ENCODE peak calls at places on chromosomes 13 and 19, in eight cellular contexts. E, P, J, Z, O, N, R and X are unnamed samples.

GRCh38 chr13:72180253-72180952 is 313.4 kb upstream of the DACH1 start:
- DNase-seq in R (no peak), J (no peak), O (peak; percentile 0), Z (no peak), N (no peak), E (no peak), P (peak; percentile 3), X (no peak)

GRCh38 chr19:14119644-14120496 is 2.3 kb upstream of the PRKACA start:
- DNase-seq in N (no peak), Z (no peak), J (no peak), P (no peak), O (no peak), E (no peak), R (no peak), X (no peak)

GRCh38 chr13:49649244-49649962 is 21.1 kb downstream of the ARL11 start:
- DNase-seq in J (no peak), N (no peak), O (peak; percentile 68), R (peak; percentile 28), Z (no peak), P (no peak), E (no peak), X (no peak)

GRCh38 chr13:105737688-105738087 is 797.8 kb downstream of the EFNB2 start:
- DNase-seq in Z (no peak), P (no peak), N (no peak), R (no peak), O (no peak), J (no peak), E (no peak), X (no peak)

GRCh38 chr19:54162241-54162805 is 2.8 kb upstream of the LENG1 start:
- DNase-seq in Z (peak; percentile 96), R (peak; percentile 78), N (peak; percentile 95), J (peak; percentile 87), P (peak; percentile 80), E (peak; percentile 89), O (peak; percentile 44), X (peak; percentile 58)

GRCh38 chr13:98216135-98216565 is 39.1 kb upstream of the RNF113B start:
- DNase-seq in J (no peak), Z (no peak), R (peak; percentile 13), E (peak; percentile 57), P (peak; percentile 95), N (no peak), O (peak; percentile 93), X (peak; percentile 97)

GRCh38 chr13:91326156-91326555 is 21.3 kb upstream of the MIR17HG start:
- DNase-seq in P (no peak), R (no peak), O (no peak), Z (no peak), N (no peak), E (no peak), J (no peak), X (no peak)

GRCh38 chr13:74032325-74032724 is 101.9 kb downstream of the KLF12 start:
- DNase-seq in P (no peak), N (no peak), J (no peak), R (no peak), Z (no peak), O (no peak), E (no peak), X (no peak)

GRCh38 chr13:25095862-25096453 is at the start of gene PABPC3:
- DNase-seq in O (no peak), Z (no peak), N (no peak), J (no peak), R (no peak), P (peak; percentile 3), E (no peak), X (no peak)

GRCh38 chr19:36266375-36266961 is 51.6 kb downstream of the ZNF146 start:
- DNase-seq in Z (no peak), P (no peak), N (no peak), R (no peak), O (no peak), J (no peak), E (peak; percentile 86), X (no peak)
- TF ChIP-seq POLR2A in Z (no peak), P (no peak), N (no peak), R (no peak), O (no peak), J (no peak), E (no peak), X (no peak)

GRCh38 chr19:1858412-1859081 is 4.8 kb downstream of the KLF16 start:
- DNase-seq in R (no peak), E (no peak), J (no peak), O (no peak), N (no peak), P (no peak), Z (no peak), X (no peak)

GRCh38 chr19:1855828-1856255 is 7.5 kb downstream of the KLF16 start:
- DNase-seq in O (peak; percentile 23), N (no peak), P (no peak), J (no peak), R (no peak), Z (no peak), E (no peak), X (no peak)

GRCh38 chr19:1857648-1858326 is 5.6 kb downstream of the KLF16 start:
- DNase-seq in N (peak; percentile 81), J (no peak), R (no peak), P (no peak), E (peak; percentile 46), Z (no peak), O (no peak), X (no peak)

GRCh38 chr19:1856345-1856697 is 7.1 kb downstream of the KLF16 start:
- DNase-seq in Z (no peak), N (no peak), E (no peak), R (no peak), J (no peak), P (no peak), O (no peak), X (no peak)

DNA sequence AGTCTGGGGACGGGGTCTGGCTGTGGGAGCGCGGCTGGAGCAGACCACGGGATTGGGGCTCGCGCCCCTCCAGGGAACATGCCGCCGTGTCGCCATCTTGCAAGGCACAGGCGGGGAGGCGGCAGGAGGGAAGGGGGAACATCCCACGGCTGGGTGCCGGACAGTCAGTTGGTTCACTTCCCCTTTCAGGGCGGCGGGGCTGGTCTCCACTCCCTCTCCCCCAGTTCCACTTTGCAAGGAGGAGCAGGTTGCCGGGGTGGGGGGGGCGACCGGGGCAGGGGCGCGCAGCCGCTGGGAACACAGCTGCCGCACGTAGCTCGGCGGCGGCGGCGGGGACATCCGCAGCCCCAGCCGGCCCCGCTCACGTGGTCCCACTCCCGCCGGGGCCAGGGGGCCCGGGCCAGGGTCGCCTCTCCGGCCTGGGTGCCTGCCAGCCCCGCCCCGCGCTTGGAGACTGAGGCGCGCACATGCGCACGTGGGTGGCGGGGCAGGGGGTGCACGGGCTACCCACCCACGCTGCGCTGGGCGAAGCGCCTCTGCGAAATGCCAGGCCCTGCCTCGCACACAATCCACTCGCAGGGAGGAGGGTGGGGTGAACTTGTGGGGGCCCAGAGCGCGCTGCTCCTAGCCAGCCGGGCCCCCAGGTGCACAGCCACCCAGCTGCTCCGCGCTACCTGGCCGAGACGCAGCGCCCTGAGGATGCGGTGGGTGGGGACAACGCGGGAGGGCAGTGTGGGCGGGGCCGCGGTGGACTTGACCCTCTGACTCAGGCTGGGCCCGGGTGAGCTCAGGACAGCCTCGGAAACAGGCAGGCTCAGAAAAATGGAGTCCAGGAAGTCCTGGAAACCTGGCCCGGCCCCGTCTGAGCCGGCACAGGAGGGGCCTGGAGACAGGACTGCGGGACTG is 6.4 kb downstream of the KLF16 start:
- DNase-seq in Z (peak; percentile 90), J (peak; percentile 90), P (peak; percentile 84), E (peak; percentile 86), R (peak; percentile 71), O (peak; percentile 70), N (peak; percentile 96), X (peak; percentile 98)
- TF ChIP-seq POLR2A in Z (no peak), J (no peak), P (no peak), E (peak; percentile 12), R (no peak), O (no peak), N (peak; percentile 92), X (no peak)

GRCh38 chr19:56900573-56901097 is 60.1 kb upstream of the PEG3 start:
- DNase-seq in P (no peak), E (no peak), N (no peak), J (no peak), Z (no peak), O (no peak), R (no peak), X (no peak)
- TF ChIP-seq POLR2A in P (no peak), E (no peak), N (no peak), J (no peak), Z (no peak), O (no peak), R (no peak), X (no peak)

DNA sequence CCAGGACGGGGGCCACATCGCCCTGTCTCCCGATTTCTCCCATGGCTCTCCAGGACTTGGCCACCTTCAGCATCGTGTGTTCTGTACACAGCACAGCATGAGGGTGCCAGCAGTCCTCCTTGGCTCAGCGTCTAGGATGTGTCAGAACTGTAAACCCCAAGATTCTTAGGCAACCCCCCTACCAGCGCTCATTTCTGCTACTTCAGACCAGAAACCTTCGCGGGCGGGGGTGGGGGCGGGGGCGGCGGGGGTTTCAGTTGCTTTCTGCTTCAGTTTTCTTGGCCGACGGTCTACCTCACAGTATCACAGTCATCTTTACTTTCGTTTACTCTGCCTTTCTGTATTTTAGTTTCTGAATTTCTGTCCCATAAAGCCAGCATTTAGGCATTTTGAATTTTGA is 82.4 kb downstream of the GGACT start:
- DNase-seq in Z (no peak), R (no peak), P (no peak), O (no peak), E (no peak), J (no peak), N (no peak), X (no peak)
- TF ChIP-seq POLR2A in Z (no peak), R (no peak), P (no peak), O (no peak), E (no peak), J (no peak), N (no peak), X (no peak)

DNA sequence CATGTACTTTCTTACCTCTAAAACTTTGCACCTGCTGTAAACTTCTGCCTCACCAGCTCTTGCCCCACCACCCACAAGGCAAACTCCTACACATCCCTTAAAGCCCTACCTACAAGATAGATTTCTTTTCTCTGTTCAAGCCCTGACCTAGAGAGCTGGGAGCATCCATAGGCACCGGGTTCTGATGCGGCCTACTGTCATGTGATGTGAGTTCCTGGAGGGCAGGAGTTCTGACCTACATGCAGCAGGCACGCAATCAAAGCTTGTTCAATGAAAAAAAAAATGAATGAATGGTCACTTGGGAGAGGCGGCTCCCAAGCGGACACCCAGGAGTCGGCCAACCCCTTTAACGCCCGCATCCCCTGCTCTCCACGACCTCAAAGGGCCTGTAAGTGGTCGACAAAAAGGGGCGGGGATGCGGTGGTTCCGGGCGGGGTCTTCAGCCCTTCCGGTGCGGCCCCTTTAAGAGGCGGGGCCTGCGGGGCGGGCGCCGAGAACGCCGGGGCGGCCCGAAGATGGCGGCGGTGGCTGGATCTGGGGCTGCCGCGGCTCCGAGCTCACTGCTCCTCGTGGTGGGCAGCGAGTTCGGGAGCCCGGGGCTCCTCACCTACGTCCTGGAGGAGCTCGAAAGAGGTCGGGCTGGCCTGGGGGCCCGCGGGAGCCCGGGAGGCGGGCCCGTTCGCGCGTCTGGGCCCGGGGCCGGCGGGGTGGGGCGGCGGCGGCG is at the start of gene MAP1S:
- DNase-seq in R (peak; percentile 54), O (peak; percentile 25), J (no peak), P (peak; percentile 47), Z (no peak), N (peak; percentile 63), E (peak; percentile 59), X (peak; percentile 75)
- TF ChIP-seq POLR2A in R (peak; percentile 68), O (peak; percentile 82), J (peak; percentile 66), P (peak; percentile 68), Z (peak; percentile 44), N (peak; percentile 73), E (peak; percentile 60), X (peak; percentile 83)

GRCh38 chr19:16124953-16125352 is 13.3 kb downstream of the RAB8A start:
- DNase-seq in N (no peak), O (no peak), J (no peak), R (no peak), E (no peak), Z (no peak), P (no peak), X (no peak)
- TF ChIP-seq POLR2A in N (no peak), O (no peak), J (no peak), R (no peak), E (no peak), Z (no peak), P (no peak), X (no peak)